ENCODE peak calls at places on chromosomes 2 and 18, in four cellular contexts. H is activated CD4-positive, alpha-beta T cell treated with anti-CD3 and anti-CD28 coated beads for 24 hours; V is right atrium auricular region; C is AG09319. D is an unnamed sample.
A peak's percentile ranks its signal among the peaks of the same experiment; 100 is the strongest.

GRCh38 chr2:20012282-20013060 is at the start of gene MATN3:
- DNase-seq in V (no peak), H (no peak), C (no peak), D (no peak)

GRCh38 chr2:240236217-240237111 is 96.0 kb upstream of the OTOS start:
- DNase-seq in V (no peak), C (no peak), H (no peak), D (no peak)

GRCh38 chr2:122935506-122935905 is 1089.6 kb upstream of the CNTNAP5 start:
- DNase-seq in C (no peak), H (no peak), V (no peak), D (no peak)

GRCh38 chr18:60372598-60372997 is at the start of gene MC4R:
- DNase-seq in C (peak; percentile 20), V (no peak), H (no peak), D (no peak)

GRCh38 chr2:217609952-217610351 is 392.8 kb downstream of the TNS1 start:
- DNase-seq in H (no peak), C (no peak), V (no peak), D (no peak)

GRCh38 chr2:178194600-178195389 is 483 bp downstream of the OSBPL6 start:
- DNase-seq in C (no peak), V (no peak), H (no peak), D (no peak)

GRCh38 chr2:226169751-226170581 is 629.7 kb downstream of the IRS1 start:
- DNase-seq in V (no peak), H (no peak), C (no peak), D (no peak)

GRCh38 chr2:233700028-233700635 is 7.4 kb downstream of the UGT1A6 start:
- DNase-seq in V (no peak), H (no peak), C (peak; percentile 64), D (no peak)

GRCh38 chr18:48879008-48879431 is 71.7 kb downstream of the SMAD7 start:
- DNase-seq in C (no peak), H (no peak), V (no peak), D (no peak)

D was measured in iPS DF 6.9.